ENCODE peak calls at places on chromosomes 16 and 17, in four cellular contexts. One of them, this sample, is unnamed.

GRCh38 chr17:76264425-76264754 is 758 bp upstream of the UBALD2 start:
- DNase-seq in ovary: no peak
- DNase-seq in dorsolateral prefrontal cortex: no peak
- DNase-seq in progenitor cell of endocrine pancreas: no peak
- DNase-seq in this sample: no peak

GRCh38 chr17:48642059-48642842 is 16.1 kb upstream of the HOXB9 start:
- DNase-seq in ovary: no peak
- DNase-seq in dorsolateral prefrontal cortex: no peak
- DNase-seq in progenitor cell of endocrine pancreas: no peak
- DNase-seq in this sample: no peak

GRCh38 chr17:75183999-75184884 is 1.5 kb upstream of the SUMO2 start:
- DNase-seq in ovary: no peak
- DNase-seq in dorsolateral prefrontal cortex: no peak
- DNase-seq in progenitor cell of endocrine pancreas: no peak
- DNase-seq in this sample: no peak

GRCh38 chr17:31373150-31374082 is 18.1 kb upstream of the RAB11FIP4 start:
- DNase-seq in ovary: no peak
- DNase-seq in dorsolateral prefrontal cortex: no peak
- DNase-seq in progenitor cell of endocrine pancreas: no peak
- DNase-seq in this sample: peak; percentile 86

GRCh38 chr17:36980281-36980761 is 31.6 kb downstream of the AATF start:
- DNase-seq in ovary: no peak
- DNase-seq in dorsolateral prefrontal cortex: no peak
- DNase-seq in progenitor cell of endocrine pancreas: no peak
- DNase-seq in this sample: no peak

GRCh38 chr17:15432807-15433547 is 34.4 kb downstream of the CDRT4 start:
- DNase-seq in ovary: no peak
- DNase-seq in dorsolateral prefrontal cortex: no peak
- DNase-seq in progenitor cell of endocrine pancreas: no peak
- DNase-seq in this sample: no peak

GRCh38 chr17:82120148-82120547 is 22.1 kb upstream of the FASN start:
- DNase-seq in ovary: no peak
- DNase-seq in dorsolateral prefrontal cortex: no peak
- DNase-seq in progenitor cell of endocrine pancreas: no peak
- DNase-seq in this sample: no peak

GRCh38 chr16:81745704-81746558 is 33.2 kb upstream of the PLCG2 start:
- DNase-seq in ovary: peak; percentile 58
- DNase-seq in dorsolateral prefrontal cortex: peak; percentile 67
- DNase-seq in progenitor cell of endocrine pancreas: peak; percentile 35
- DNase-seq in this sample: peak; percentile 75

GRCh38 chr16:71986131-71986530 is 14.1 kb downstream of the PKD1L3 start:
- DNase-seq in ovary: no peak
- DNase-seq in dorsolateral prefrontal cortex: no peak
- DNase-seq in progenitor cell of endocrine pancreas: no peak
- DNase-seq in this sample: no peak

GRCh38 chr17:61770752-61771533 is 92.4 kb downstream of the BRIP1 start:
- DNase-seq in ovary: no peak
- DNase-seq in dorsolateral prefrontal cortex: no peak
- DNase-seq in progenitor cell of endocrine pancreas: no peak
- DNase-seq in this sample: no peak

GRCh38 chr17:45137561-45138305 is 2.2 kb downstream of the ACBD4 start:
- DNase-seq in ovary: no peak
- DNase-seq in dorsolateral prefrontal cortex: no peak
- DNase-seq in progenitor cell of endocrine pancreas: no peak
- DNase-seq in this sample: no peak

GRCh38 chr17:38559025-38559879 is 46.5 kb downstream of the SRCIN1 start:
- DNase-seq in ovary: peak; percentile 94
- DNase-seq in dorsolateral prefrontal cortex: peak; percentile 71
- DNase-seq in progenitor cell of endocrine pancreas: peak; percentile 80
- DNase-seq in this sample: no peak

GRCh38 chr16:86093801-86094750 is 195.1 kb downstream of the IRF8 start:
- DNase-seq in ovary: no peak
- DNase-seq in dorsolateral prefrontal cortex: no peak
- DNase-seq in progenitor cell of endocrine pancreas: no peak
- DNase-seq in this sample: no peak

GRCh38 chr17:17379197-17379991 is 76.2 kb downstream of the NT5M start:
- DNase-seq in ovary: no peak
- DNase-seq in dorsolateral prefrontal cortex: no peak
- DNase-seq in progenitor cell of endocrine pancreas: no peak
- DNase-seq in this sample: peak; percentile 84

GRCh38 chr17:14061666-14062560 is 7.4 kb upstream of the COX10 start:
- DNase-seq in ovary: no peak
- DNase-seq in dorsolateral prefrontal cortex: no peak
- DNase-seq in progenitor cell of endocrine pancreas: no peak
- DNase-seq in this sample: no peak

GRCh38 chr17:72397687-72398086 is 276.9 kb downstream of the SOX9 start:
- DNase-seq in ovary: no peak
- DNase-seq in dorsolateral prefrontal cortex: no peak
- DNase-seq in progenitor cell of endocrine pancreas: no peak
- DNase-seq in this sample: no peak

GRCh38 chr17:47803201-47803600 is 18.4 kb downstream of the OSBPL7 start:
- DNase-seq in ovary: no peak
- DNase-seq in dorsolateral prefrontal cortex: no peak
- DNase-seq in progenitor cell of endocrine pancreas: no peak
- DNase-seq in this sample: peak; percentile 1

GRCh38 chr16:23694707-23695373 is 16.2 kb downstream of the PLK1 start:
- DNase-seq in ovary: no peak
- DNase-seq in dorsolateral prefrontal cortex: no peak
- DNase-seq in progenitor cell of endocrine pancreas: peak; percentile 46
- DNase-seq in this sample: no peak

GRCh38 chr16:23908790-23909189 is 73.0 kb downstream of the PRKCB start:
- DNase-seq in ovary: no peak
- DNase-seq in dorsolateral prefrontal cortex: no peak
- DNase-seq in progenitor cell of endocrine pancreas: no peak
- DNase-seq in this sample: no peak

GRCh38 chr17:21287703-21288449 is 3.4 kb downstream of the MAP2K3 start:
- DNase-seq in ovary: peak; percentile 83
- DNase-seq in dorsolateral prefrontal cortex: peak; percentile 88
- DNase-seq in progenitor cell of endocrine pancreas: no peak
- DNase-seq in this sample: peak; percentile 83

GRCh38 chr17:66451188-66452149 is 149.1 kb downstream of the PRKCA start:
- DNase-seq in ovary: no peak
- DNase-seq in dorsolateral prefrontal cortex: no peak
- DNase-seq in progenitor cell of endocrine pancreas: no peak
- DNase-seq in this sample: no peak

GRCh38 chr17:66982011-66982508 is 17.6 kb downstream of the CACNG4 start:
- DNase-seq in ovary: no peak
- DNase-seq in dorsolateral prefrontal cortex: no peak
- DNase-seq in progenitor cell of endocrine pancreas: no peak
- DNase-seq in this sample: no peak

GRCh38 chr16:5018791-5019190 is 14.9 kb downstream of the NAGPA start:
- DNase-seq in ovary: peak; percentile 25
- DNase-seq in dorsolateral prefrontal cortex: no peak
- DNase-seq in progenitor cell of endocrine pancreas: no peak
- DNase-seq in this sample: peak; percentile 49

GRCh38 chr17:6696906-6697305 is 16.3 kb downstream of the SLC13A5 start:
- DNase-seq in ovary: no peak
- DNase-seq in dorsolateral prefrontal cortex: no peak
- DNase-seq in progenitor cell of endocrine pancreas: no peak
- DNase-seq in this sample: no peak

GRCh38 chr16:27840311-27841060 is 223.0 kb downstream of the GSG1L start:
- DNase-seq in ovary: no peak
- DNase-seq in dorsolateral prefrontal cortex: no peak
- DNase-seq in progenitor cell of endocrine pancreas: no peak
- DNase-seq in this sample: no peak

GRCh38 chr16:590875-591200 is 972 bp downstream of the RAB40C start:
- DNase-seq in ovary: no peak
- DNase-seq in dorsolateral prefrontal cortex: no peak
- DNase-seq in progenitor cell of endocrine pancreas: no peak
- DNase-seq in this sample: no peak

GRCh38 chr17:40333781-40334453 is 24.9 kb downstream of the RARA start:
- DNase-seq in ovary: no peak
- DNase-seq in dorsolateral prefrontal cortex: no peak
- DNase-seq in progenitor cell of endocrine pancreas: no peak
- DNase-seq in this sample: no peak

GRCh38 chr17:72467841-72468653 is 347.2 kb downstream of the SOX9 start:
- DNase-seq in ovary: no peak
- DNase-seq in dorsolateral prefrontal cortex: no peak
- DNase-seq in progenitor cell of endocrine pancreas: no peak
- DNase-seq in this sample: no peak

GRCh38 chr17:15332338-15332737 is 9.1 kb downstream of the TEKT3 start:
- DNase-seq in ovary: no peak
- DNase-seq in dorsolateral prefrontal cortex: no peak
- DNase-seq in progenitor cell of endocrine pancreas: no peak
- DNase-seq in this sample: no peak

GRCh38 chr17:17515921-17516295 is 19.7 kb upstream of the RASD1 start:
- DNase-seq in ovary: no peak
- DNase-seq in dorsolateral prefrontal cortex: no peak
- DNase-seq in progenitor cell of endocrine pancreas: no peak
- DNase-seq in this sample: no peak

This sample was measured in Ammon's horn.